ENCODE peak calls at places on chromosomes 16 and 17, in six cellular contexts. One of them, this sample, is unnamed.

GRCh38 chr16:50928065-50928464 is 186.2 kb downstream of the CYLD start:
- DNase-seq in K562: no peak
- DNase-seq in AG04449: no peak
- DNase-seq in NB4: no peak
- DNase-seq in HCT116: no peak
- DNase-seq in astrocyte of the cerebellum: no peak
- DNase-seq in this sample: no peak

GRCh38 chr16:89210904-89211515 is 6.5 kb upstream of the ZNF778 start:
- DNase-seq in K562: no peak
- DNase-seq in HCT116: no peak
- DNase-seq in astrocyte of the cerebellum: no peak
- DNase-seq in AG04449: no peak
- DNase-seq in NB4: no peak
- DNase-seq in this sample: peak

GRCh38 chr17:58677204-58677880 is 14.5 kb downstream of the TEX14 start:
- DNase-seq in AG04449: peak
- DNase-seq in K562: no peak
- DNase-seq in HCT116: no peak
- DNase-seq in astrocyte of the cerebellum: peak
- DNase-seq in NB4: no peak
- DNase-seq in this sample: peak

GRCh38 chr17:4510615-4510941 is 11.9 kb downstream of the SPNS2 start:
- DNase-seq in astrocyte of the cerebellum: no peak
- DNase-seq in AG04449: no peak
- DNase-seq in HCT116: no peak
- DNase-seq in NB4: no peak
- DNase-seq in K562: no peak
- DNase-seq in this sample: no peak

GRCh38 chr16:64452446-64452845 is 669.4 kb downstream of the CDH11 start:
- DNase-seq in astrocyte of the cerebellum: no peak
- DNase-seq in AG04449: no peak
- DNase-seq in HCT116: no peak
- DNase-seq in K562: no peak
- DNase-seq in NB4: no peak
- DNase-seq in this sample: no peak

GRCh38 chr17:83204230-83204725 is 124.9 kb downstream of the METRNL start:
- DNase-seq in astrocyte of the cerebellum: no peak
- DNase-seq in K562: no peak
- DNase-seq in AG04449: no peak
- DNase-seq in HCT116: no peak
- DNase-seq in NB4: peak
- DNase-seq in this sample: no peak

GRCh38 chr17:78862073-78863023 is 21.7 kb upstream of the USP36 start:
- DNase-seq in AG04449: peak
- DNase-seq in HCT116: peak
- DNase-seq in NB4: peak
- DNase-seq in astrocyte of the cerebellum: peak
- DNase-seq in K562: peak
- DNase-seq in this sample: peak

GRCh38 chr16:22070361-22071351 is 21.7 kb upstream of the VWA3A start:
- DNase-seq in K562: no peak
- DNase-seq in HCT116: no peak
- DNase-seq in NB4: no peak
- DNase-seq in astrocyte of the cerebellum: peak
- DNase-seq in AG04449: no peak
- DNase-seq in this sample: no peak

GRCh38 chr16:11232852-11233726 is 22.9 kb downstream of the SOCS1 start:
- DNase-seq in HCT116: no peak
- DNase-seq in AG04449: no peak
- DNase-seq in astrocyte of the cerebellum: no peak
- DNase-seq in NB4: no peak
- DNase-seq in K562: peak
- DNase-seq in this sample: no peak

GRCh38 chr16:70681382-70682238 is 4.2 kb downstream of the MTSS2 start:
- DNase-seq in K562: no peak
- DNase-seq in NB4: no peak
- DNase-seq in HCT116: no peak
- DNase-seq in astrocyte of the cerebellum: no peak
- DNase-seq in AG04449: no peak
- DNase-seq in this sample: no peak

GRCh38 chr17:29573871-29574731 is 5.6 kb downstream of the TP53I13 start:
- DNase-seq in HCT116: no peak
- DNase-seq in astrocyte of the cerebellum: no peak
- DNase-seq in NB4: no peak
- DNase-seq in AG04449: no peak
- DNase-seq in K562: no peak
- DNase-seq in this sample: no peak

GRCh38 chr17:33115957-33116680 is 124.5 kb downstream of the SPACA3 start:
- DNase-seq in AG04449: no peak
- DNase-seq in K562: no peak
- DNase-seq in astrocyte of the cerebellum: no peak
- DNase-seq in HCT116: no peak
- DNase-seq in NB4: no peak
- DNase-seq in this sample: no peak

GRCh38 chr16:58086381-58087208 is 42.6 kb downstream of the CFAP20 start:
- DNase-seq in astrocyte of the cerebellum: no peak
- DNase-seq in AG04449: no peak
- DNase-seq in NB4: no peak
- DNase-seq in HCT116: no peak
- DNase-seq in K562: no peak
- DNase-seq in this sample: no peak

GRCh38 chr16:67448580-67448979 is 17.7 kb downstream of the HSD11B2 start:
- DNase-seq in HCT116: no peak
- DNase-seq in NB4: no peak
- DNase-seq in AG04449: no peak
- DNase-seq in astrocyte of the cerebellum: no peak
- DNase-seq in K562: no peak
- DNase-seq in this sample: no peak

GRCh38 chr17:75558666-75559530 is 28.7 kb upstream of the MYO15B start:
- DNase-seq in HCT116: no peak
- DNase-seq in astrocyte of the cerebellum: no peak
- DNase-seq in K562: peak
- DNase-seq in AG04449: no peak
- DNase-seq in NB4: no peak
- DNase-seq in this sample: no peak

GRCh38 chr17:17824780-17825614 is 11.8 kb downstream of the SREBF1 start:
- DNase-seq in K562: no peak
- DNase-seq in astrocyte of the cerebellum: no peak
- DNase-seq in AG04449: no peak
- DNase-seq in NB4: peak
- DNase-seq in HCT116: no peak
- DNase-seq in this sample: no peak

GRCh38 chr16:13696017-13696416 is 223.9 kb upstream of the ERCC4 start:
- DNase-seq in HCT116: no peak
- DNase-seq in K562: no peak
- DNase-seq in NB4: no peak
- DNase-seq in AG04449: no peak
- DNase-seq in astrocyte of the cerebellum: no peak
- DNase-seq in this sample: no peak

GRCh38 chr17:35726609-35727460 is 4.6 kb upstream of the RASL10B start:
- DNase-seq in K562: no peak
- DNase-seq in HCT116: no peak
- DNase-seq in astrocyte of the cerebellum: peak
- DNase-seq in NB4: peak
- DNase-seq in AG04449: peak
- DNase-seq in this sample: peak

GRCh38 chr17:12134101-12134500 is 113.4 kb downstream of the MAP2K4 start:
- DNase-seq in astrocyte of the cerebellum: no peak
- DNase-seq in HCT116: no peak
- DNase-seq in K562: no peak
- DNase-seq in AG04449: no peak
- DNase-seq in NB4: no peak
- DNase-seq in this sample: no peak

GRCh38 chr17:27975146-27976011 is 67.1 kb upstream of the NLK start:
- DNase-seq in astrocyte of the cerebellum: no peak
- DNase-seq in NB4: no peak
- DNase-seq in K562: peak
- DNase-seq in HCT116: no peak
- DNase-seq in AG04449: no peak
- DNase-seq in this sample: peak

GRCh38 chr17:58318627-58319180 is 9.9 kb downstream of the TSPOAP1 start:
- DNase-seq in astrocyte of the cerebellum: no peak
- DNase-seq in K562: no peak
- DNase-seq in HCT116: no peak
- DNase-seq in NB4: no peak
- DNase-seq in AG04449: no peak
- DNase-seq in this sample: no peak

GRCh38 chr17:67559381-67559966 is 158.3 kb upstream of the NOL11 start:
- DNase-seq in astrocyte of the cerebellum: no peak
- DNase-seq in K562: peak
- DNase-seq in AG04449: no peak
- DNase-seq in HCT116: no peak
- DNase-seq in NB4: peak
- DNase-seq in this sample: no peak

GRCh38 chr17:77393274-77393600 is 252.5 kb downstream of the SEC14L1 start:
- DNase-seq in AG04449: no peak
- DNase-seq in HCT116: no peak
- DNase-seq in NB4: no peak
- DNase-seq in astrocyte of the cerebellum: no peak
- DNase-seq in K562: no peak
- DNase-seq in this sample: no peak
- H3K4me3 ChIP-seq in AG04449: no peak
- H3K4me3 ChIP-seq in HCT116: no peak
- H3K4me3 ChIP-seq in NB4: no peak
- H3K4me3 ChIP-seq in astrocyte of the cerebellum: no peak
- H3K4me3 ChIP-seq in K562: no peak
- H3K4me3 ChIP-seq in this sample: no peak

GRCh38 chr17:44200478-44201155 is 933 bp upstream of the ATXN7L3 start:
- DNase-seq in astrocyte of the cerebellum: no peak
- DNase-seq in AG04449: no peak
- DNase-seq in K562: no peak
- DNase-seq in HCT116: no peak
- DNase-seq in NB4: no peak
- DNase-seq in this sample: no peak
- TF ChIP-seq CTCF in astrocyte of the cerebellum: no peak
- TF ChIP-seq CTCF in AG04449: no peak
- TF ChIP-seq CTCF in K562: no peak
- TF ChIP-seq CTCF in HCT116: no peak
- TF ChIP-seq CTCF in NB4: no peak
- TF ChIP-seq CTCF in this sample: no peak

GRCh38 chr16:12386076-12386641 is 409.6 kb downstream of the SNX29 start:
- DNase-seq in astrocyte of the cerebellum: no peak
- DNase-seq in K562: no peak
- DNase-seq in AG04449: no peak
- DNase-seq in NB4: no peak
- DNase-seq in HCT116: no peak
- DNase-seq in this sample: no peak
- H3K4me3 ChIP-seq in astrocyte of the cerebellum: no peak
- H3K4me3 ChIP-seq in K562: no peak
- H3K4me3 ChIP-seq in AG04449: no peak
- H3K4me3 ChIP-seq in NB4: no peak
- H3K4me3 ChIP-seq in HCT116: no peak
- H3K4me3 ChIP-seq in this sample: no peak

GRCh38 chr16:779561-779960 is 8.6 kb downstream of the RPUSD1 start:
- DNase-seq in AG04449: no peak
- DNase-seq in HCT116: no peak
- DNase-seq in astrocyte of the cerebellum: no peak
- DNase-seq in K562: no peak
- DNase-seq in NB4: no peak
- DNase-seq in this sample: no peak

GRCh38 chr16:781346-782010 is 6.7 kb downstream of the RPUSD1 start:
- DNase-seq in HCT116: no peak
- DNase-seq in NB4: peak
- DNase-seq in K562: no peak
- DNase-seq in AG04449: no peak
- DNase-seq in astrocyte of the cerebellum: no peak
- DNase-seq in this sample: no peak

GRCh38 chr16:778909-779527 is 9.2 kb downstream of the RPUSD1 start:
- DNase-seq in K562: no peak
- DNase-seq in astrocyte of the cerebellum: no peak
- DNase-seq in NB4: no peak
- DNase-seq in HCT116: no peak
- DNase-seq in AG04449: no peak
- DNase-seq in this sample: no peak

GRCh38 chr16:778447-778846 is 9.7 kb downstream of the RPUSD1 start:
- DNase-seq in HCT116: no peak
- DNase-seq in AG04449: no peak
- DNase-seq in astrocyte of the cerebellum: no peak
- DNase-seq in NB4: no peak
- DNase-seq in K562: no peak
- DNase-seq in this sample: no peak

GRCh38 chr16:780296-780695 is 7.9 kb downstream of the RPUSD1 start:
- DNase-seq in K562: no peak
- DNase-seq in NB4: no peak
- DNase-seq in AG04449: no peak
- DNase-seq in HCT116: no peak
- DNase-seq in astrocyte of the cerebellum: no peak
- DNase-seq in this sample: no peak
- TF ChIP-seq CTCF in K562: no peak
- TF ChIP-seq CTCF in NB4: no peak
- TF ChIP-seq CTCF in AG04449: no peak
- TF ChIP-seq CTCF in HCT116: no peak
- TF ChIP-seq CTCF in astrocyte of the cerebellum: no peak
- TF ChIP-seq CTCF in this sample: no peak

GRCh38 chr17:21288581-21289017 is 4.1 kb downstream of the MAP2K3 start:
- DNase-seq in HCT116: no peak
- DNase-seq in K562: no peak
- DNase-seq in NB4: peak
- DNase-seq in AG04449: no peak
- DNase-seq in astrocyte of the cerebellum: no peak
- DNase-seq in this sample: peak
- H3K4me3 ChIP-seq in HCT116: peak
- H3K4me3 ChIP-seq in K562: no peak
- H3K4me3 ChIP-seq in NB4: peak
- H3K4me3 ChIP-seq in AG04449: peak
- H3K4me3 ChIP-seq in astrocyte of the cerebellum: no peak
- H3K4me3 ChIP-seq in this sample: peak

DNA sequence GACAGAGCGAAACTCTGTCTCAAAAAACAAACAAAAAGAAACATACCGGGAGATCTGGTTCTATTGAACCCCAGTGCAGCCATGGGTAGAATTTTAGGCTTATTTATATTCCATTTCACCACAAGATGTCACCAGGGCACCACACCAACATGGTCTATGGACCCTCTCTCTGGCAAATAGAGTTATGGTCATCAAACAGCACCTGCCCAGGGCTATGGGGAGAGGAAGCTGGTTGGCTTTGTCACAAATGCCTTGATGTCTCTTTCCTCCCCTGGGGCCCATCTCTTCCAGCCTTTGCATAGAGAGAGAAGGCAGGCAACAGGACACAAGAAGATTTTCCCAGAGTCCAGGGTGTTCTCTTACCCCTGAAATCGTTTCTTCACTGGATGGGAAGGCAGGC is 128.4 kb downstream of the WWOX start:
- DNase-seq in astrocyte of the cerebellum: no peak
- DNase-seq in NB4: peak
- DNase-seq in HCT116: no peak
- DNase-seq in K562: peak
- DNase-seq in AG04449: no peak
- DNase-seq in this sample: no peak
- TF ChIP-seq CTCF in astrocyte of the cerebellum: peak
- TF ChIP-seq CTCF in NB4: peak
- TF ChIP-seq CTCF in HCT116: peak
- TF ChIP-seq CTCF in K562: peak
- TF ChIP-seq CTCF in AG04449: no peak
- TF ChIP-seq CTCF in this sample: no peak

This sample was measured in foreskin fibroblast.